ENCODE peak calls at places on chromosomes 3 and 15, in eight cellular contexts. X is left ventricle myocardium inferior; J is mesenchymal stem cell; C is HAP-1; E is heart left ventricle; L is iPS DF 6.9; W is CD4-positive, alpha-beta T cell; O is HepG2. S is an unnamed sample. For H3K9me3, the result is how much of the 10 kb centered on the place peaks cover.

GRCh38 chr3:49020335-49021212 is 1.3 kb upstream of the NDUFAF3 start:
- DNase-seq in X (peak), J (peak), C (peak), E (peak), L (no peak), W (no peak), O (no peak), S (peak)

GRCh38 chr15:34436126-34436955 is 1.3 kb downstream of the GOLGA8A start:
- DNase-seq in X (no peak), J (no peak), C (peak), E (no peak), L (no peak), W (no peak), O (no peak), S (no peak)

GRCh38 chr3:42557849-42558248 is 23.9 kb downstream of the SEC22C start:
- DNase-seq in X (no peak), J (no peak), C (no peak), E (no peak), L (no peak), W (peak), O (peak), S (no peak)

GRCh38 chr3:193680220-193680619 is 87.2 kb downstream of the OPA1 start:
- DNase-seq in X (no peak), J (peak), C (no peak), E (no peak), L (no peak), W (no peak), O (no peak), S (no peak)

GRCh38 chr3:73733796-73734195 is 109.1 kb upstream of the PDZRN3 start:
- DNase-seq in X (no peak), J (no peak), C (no peak), E (no peak), L (no peak), W (no peak), O (no peak), S (no peak)

GRCh38 chr3:166362698-166363097 is 525.5 kb upstream of the BCHE start:
- DNase-seq in X (no peak), J (no peak), C (no peak), E (no peak), L (no peak), W (no peak), O (no peak), S (no peak)

GRCh38 chr3:194956697-194957396 is 271.2 kb downstream of the FAM43A start:
- DNase-seq in X (peak), J (no peak), C (no peak), E (no peak), L (no peak), W (no peak), O (no peak), S (no peak)

GRCh38 chr3:74651239-74651638 is 36.8 kb upstream of the CNTN3 start:
- DNase-seq in X (no peak), J (no peak), C (no peak), E (no peak), L (no peak), W (no peak), O (no peak), S (no peak)

GRCh38 chr3:24981924-24982323 is 446.1 kb upstream of the RARB start:
- DNase-seq in X (no peak), J (no peak), C (no peak), E (no peak), L (no peak), W (no peak), O (no peak), S (no peak)

GRCh38 chr15:67578020-67578600 is 35.6 kb downstream of the MAP2K5 start:
- DNase-seq in X (no peak), J (no peak), C (no peak), E (no peak), L (no peak), W (no peak), O (no peak), S (no peak)

GRCh38 chr3:102206506-102207145 is 228.2 kb upstream of the ZPLD1 start:
- DNase-seq in X (peak), J (peak), C (no peak), E (peak), L (no peak), W (no peak), O (no peak), S (peak)

GRCh38 chr15:81280086-81280485 is 43.9 kb downstream of the STARD5 start:
- DNase-seq in X (no peak), J (no peak), C (no peak), E (no peak), L (no peak), W (no peak), O (no peak), S (no peak)

GRCh38 chr3:193971268-193971751 is 164.6 kb upstream of the HES1 start:
- DNase-seq in X (no peak), J (peak), C (no peak), E (no peak), L (no peak), W (no peak), O (no peak), S (peak)

GRCh38 chr15:83766326-83766725 is 112.4 kb downstream of the ADAMTSL3 start:
- DNase-seq in X (no peak), J (no peak), C (no peak), E (no peak), L (no peak), W (no peak), O (no peak), S (no peak)

GRCh38 chr3:159779883-159780282 is 208.8 kb upstream of the IL12A start:
- DNase-seq in X (no peak), J (peak), C (no peak), E (no peak), L (no peak), W (no peak), O (no peak), S (no peak)

GRCh38 chr3:168336276-168336675 is 240.6 kb upstream of the GOLIM4 start:
- DNase-seq in X (no peak), J (peak), C (no peak), E (no peak), L (no peak), W (no peak), O (no peak), S (no peak)

GRCh38 chr3:14371573-14372474 is 30.6 kb upstream of the SLC6A6 start:
- DNase-seq in X (peak), J (peak), C (peak), E (peak), L (no peak), W (no peak), O (peak), S (peak)

GRCh38 chr3:126100688-126101301 is 16.9 kb upstream of the SLC41A3 start:
- DNase-seq in X (no peak), J (peak), C (no peak), E (no peak), L (no peak), W (no peak), O (no peak), S (peak)

GRCh38 chr15:90266485-90266884 is 1.0 kb downstream of the NGRN start:
- DNase-seq in X (no peak), J (peak), C (peak), E (no peak), L (no peak), W (no peak), O (no peak), S (peak)

GRCh38 chr3:101189786-101190185 is 130.6 kb downstream of the IMPG2 start:
- DNase-seq in X (no peak), J (no peak), C (no peak), E (no peak), L (no peak), W (no peak), O (no peak), S (no peak)

GRCh38 chr15:75178171-75178937 is 23.3 kb upstream of the C15orf39 start:
- DNase-seq in X (peak), J (peak), C (peak), E (peak), L (no peak), W (no peak), O (peak), S (peak)

GRCh38 chr15:74842581-74843444 is at the start of gene ULK3:
- DNase-seq in X (peak), J (peak), C (peak), E (peak), L (peak), W (peak), O (peak), S (peak)

GRCh38 chr15:98018761-98019351 is 58.4 kb downstream of the ARRDC4 start:
- DNase-seq in X (no peak), J (no peak), C (no peak), E (no peak), L (no peak), W (no peak), O (no peak), S (no peak)

GRCh38 chr3:121752772-121753171 is 3.2 kb upstream of the GOLGB1 start:
- DNase-seq in X (no peak), J (no peak), C (no peak), E (no peak), L (no peak), W (no peak), O (no peak), S (no peak)

GRCh38 chr3:140845878-140846277 is 95.8 kb upstream of the SLC25A36 start:
- DNase-seq in X (no peak), J (no peak), C (no peak), E (no peak), L (no peak), W (no peak), O (no peak), S (no peak)

GRCh38 chr15:47332481-47332880 is 384.8 kb upstream of the SEMA6D start:
- DNase-seq in X (no peak), J (peak), C (no peak), E (no peak), L (no peak), W (no peak), O (no peak), S (no peak)

GRCh38 chr3:47636225-47636624 is 57.6 kb upstream of the CSPG5 start:
- DNase-seq in X (no peak), J (no peak), C (no peak), E (no peak), L (no peak), W (no peak), O (no peak), S (no peak)

GRCh38 chr15:73956276-73957086 is 30.2 kb downstream of the LOXL1 start:
- DNase-seq in X (no peak), J (peak), C (no peak), E (no peak), L (no peak), W (no peak), O (no peak), S (no peak)

GRCh38 chr3:195859061-195859845 is 47.5 kb upstream of the MUC4 start:
- DNase-seq in X (peak), J (peak), C (peak), E (peak), L (peak), W (peak), O (peak), S (peak)

GRCh38 chr15:62958944-62959343 is 83.6 kb upstream of the TPM1 start:
- DNase-seq in X (no peak), J (no peak), C (no peak), E (no peak), L (no peak), W (no peak), O (no peak), S (no peak)

GRCh38 chr15:90529369-90530249 is at the start of gene CRTC3:
- DNase-seq in X (peak), J (peak), C (peak), E (peak), L (no peak), W (peak), O (no peak), S (peak)

DNA sequence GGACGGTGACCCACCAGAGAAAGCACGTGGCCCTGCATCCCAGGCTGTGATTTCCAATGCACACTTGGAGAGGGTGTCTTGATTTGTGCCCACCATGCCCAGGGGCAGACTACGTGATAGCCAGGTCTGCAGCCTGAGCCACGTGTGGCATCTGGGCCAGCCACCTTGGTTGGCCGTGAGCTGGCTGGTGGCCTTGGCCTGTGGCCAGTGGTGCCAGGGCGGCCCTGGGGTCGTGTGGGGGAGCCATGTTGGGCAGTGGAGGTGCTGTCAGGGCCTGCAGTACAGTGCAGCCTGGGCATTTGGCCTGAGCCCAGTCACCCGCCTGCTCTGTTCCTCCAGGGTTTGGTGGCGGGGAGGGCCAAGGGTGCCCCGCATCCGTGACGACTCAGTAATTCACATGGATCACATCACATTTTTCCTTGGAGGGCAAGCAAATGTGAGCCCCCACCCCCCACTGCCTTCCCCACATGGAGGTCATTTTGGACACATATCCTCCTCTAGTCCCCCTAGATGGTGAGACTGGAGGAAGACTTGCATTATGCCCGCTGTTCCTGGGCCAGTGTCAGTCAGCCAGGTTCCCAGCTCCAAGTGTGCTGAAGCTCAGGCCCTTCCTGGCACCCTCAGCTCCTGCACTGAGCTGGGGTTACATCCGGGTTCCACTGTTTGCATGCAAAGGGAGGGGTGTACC is 201.4 kb downstream of the UBE3A start:
- DNase-seq in X (no peak), J (no peak), C (no peak), E (peak), L (no peak), W (no peak), O (no peak), S (no peak)
- H3K9me3 ChIP-seq in X (under half), J (under half), C (under half), E (under half), L (under half), W (under half), O (half or more), S (under half)

GRCh38 chr15:25088261-25088790 is 133.5 kb downstream of the SNRPN start:
- DNase-seq in X (no peak), J (no peak), C (no peak), E (no peak), L (no peak), W (no peak), O (no peak), S (no peak)
- H3K9me3 ChIP-seq in X (half or more), J (half or more), C (under half), E (under half), L (under half), W (half or more), O (half or more), S (under half)

GRCh38 chr15:85452436-85452835 is 72.0 kb downstream of the AKAP13 start:
- DNase-seq in X (no peak), J (no peak), C (no peak), E (no peak), L (no peak), W (no peak), O (no peak), S (no peak)

GRCh38 chr15:85455851-85456250 is 75.4 kb downstream of the AKAP13 start:
- DNase-seq in X (no peak), J (no peak), C (no peak), E (no peak), L (no peak), W (no peak), O (no peak), S (no peak)

GRCh38 chr15:85453144-85453872 is 72.9 kb downstream of the AKAP13 start:
- DNase-seq in X (no peak), J (no peak), C (no peak), E (no peak), L (no peak), W (no peak), O (no peak), S (no peak)

GRCh38 chr15:85456798-85457197 is 76.4 kb downstream of the AKAP13 start:
- DNase-seq in X (no peak), J (no peak), C (no peak), E (no peak), L (no peak), W (no peak), O (no peak), S (no peak)

GRCh38 chr15:85454403-85454802 is 74.0 kb downstream of the AKAP13 start:
- DNase-seq in X (no peak), J (no peak), C (no peak), E (no peak), L (no peak), W (no peak), O (no peak), S (peak)
- H3K9me3 ChIP-seq in X (under half), J (under half), C (under half), E (under half), L (under half), W (under half), O (under half), S (under half)

GRCh38 chr3:52722491-52722890 is 16.6 kb downstream of the SPCS1 start:
- DNase-seq in X (no peak), J (no peak), C (no peak), E (no peak), L (no peak), W (no peak), O (no peak), S (no peak)
- H3K9me3 ChIP-seq in X (under half), J (under half), C (under half), E (under half), L (under half), W (under half), O (under half), S (under half)

GRCh38 chr3:98402507-98402906 is 12.0 kb downstream of the OR5K3 start:
- DNase-seq in X (no peak), J (no peak), C (no peak), E (no peak), L (no peak), W (no peak), O (no peak), S (no peak)
- H3K9me3 ChIP-seq in X (half or more), J (half or more), C (under half), E (under half), L (under half), W (under half), O (under half), S (under half)

GRCh38 chr3:468172-468571 is 271.6 kb downstream of the CHL1 start:
- DNase-seq in X (no peak), J (no peak), C (peak), E (no peak), L (no peak), W (no peak), O (no peak), S (no peak)
- H3K9me3 ChIP-seq in X (under half), J (under half), C (under half), E (under half), L (under half), W (under half), O (half or more), S (under half)

GRCh38 chr15:101182215-101182614 is 69.6 kb downstream of the CHSY1 start:
- DNase-seq in X (no peak), J (no peak), C (no peak), E (no peak), L (no peak), W (no peak), O (no peak), S (no peak)
- H3K9me3 ChIP-seq in X (under half), J (under half), C (under half), E (under half), L (under half), W (under half), O (under half), S (under half)

DNA sequence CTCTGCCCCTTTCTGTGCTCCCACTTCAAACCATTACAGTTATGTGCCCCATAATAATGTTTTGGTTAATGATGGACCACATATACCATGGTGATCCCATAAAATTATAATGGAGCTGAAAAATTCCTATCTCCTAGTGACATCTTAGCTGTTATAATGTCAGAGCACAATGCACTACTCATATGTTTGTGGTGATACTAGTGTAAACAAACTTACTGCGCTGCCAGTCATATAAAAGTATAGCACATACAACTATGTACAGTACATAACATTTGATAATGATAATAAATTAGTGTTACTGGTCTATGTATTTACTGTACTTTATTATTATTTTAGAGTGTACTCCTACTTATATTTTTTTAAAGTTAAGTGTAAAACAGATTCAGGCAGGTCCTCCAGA is 45.6 kb upstream of the TCAIM start:
- DNase-seq in X (no peak), J (no peak), C (no peak), E (no peak), L (no peak), W (no peak), O (no peak), S (no peak)
- H3K9me3 ChIP-seq in X (under half), J (under half), C (under half), E (under half), L (under half), W (under half), O (under half), S (under half)

GRCh38 chr15:25900426-25900825 is 37.3 kb upstream of the ATP10A start:
- DNase-seq in X (no peak), J (no peak), C (no peak), E (no peak), L (no peak), W (no peak), O (no peak), S (no peak)
- H3K9me3 ChIP-seq in X (under half), J (under half), C (under half), E (under half), L (under half), W (under half), O (under half), S (under half)

GRCh38 chr15:25238126-25238525 is 200.7 kb downstream of the UBE3A start:
- DNase-seq in X (peak), J (no peak), C (no peak), E (peak), L (no peak), W (no peak), O (no peak), S (no peak)
- H3K9me3 ChIP-seq in X (under half), J (under half), C (under half), E (under half), L (under half), W (under half), O (half or more), S (under half)